ENCODE peak calls at places on chromosomes 13 and 19, in nine cellular contexts. K is adrenal gland, W is AG09309, O is heart left ventricle, L is PC-3, U is fibroblast of villous mesenchyme, Y is choroid plexus epithelial cell, A is epithelial cell of esophagus, T is neural progenitor cell. Z is an unnamed sample.

GRCh38 chr13:45592758-45593157 is 22.8 kb downstream of the ERICH6B start:
- DNase-seq in K (no peak), W (no peak), O (no peak), L (no peak), U (no peak), Y (no peak), A (no peak), T (no peak), Z (no peak)

GRCh38 chr19:48874309-48875135 is 2.3 kb downstream of the PPP1R15A start:
- DNase-seq in K (no peak), W (no peak), O (no peak), L (peak), U (peak), Y (peak), A (peak), T (peak), Z (no peak)

GRCh38 chr13:103194871-103195270 is 128.7 kb upstream of the SLC10A2 start:
- DNase-seq in K (no peak), W (no peak), O (no peak), L (peak), U (no peak), Y (no peak), A (no peak), T (no peak), Z (no peak)

GRCh38 chr13:79548886-79549285 is 67.9 kb downstream of the NDFIP2 start:
- DNase-seq in K (no peak), W (no peak), O (no peak), L (peak), U (peak), Y (peak), A (peak), T (no peak), Z (no peak)

GRCh38 chr13:41458939-41459753 is 1.8 kb downstream of the RGCC start:
- DNase-seq in K (no peak), W (peak), O (peak), L (peak), U (peak), Y (peak), A (peak), T (peak), Z (no peak)

GRCh38 chr19:3699071-3699740 is 1.1 kb downstream of the PIP5K1C start:
- DNase-seq in K (peak), W (no peak), O (peak), L (peak), U (peak), Y (peak), A (peak), T (peak), Z (no peak)

GRCh38 chr19:48344892-48345291 is 18.8 kb downstream of the TMEM143 start:
- DNase-seq in K (no peak), W (no peak), O (no peak), L (no peak), U (no peak), Y (no peak), A (no peak), T (no peak), Z (no peak)

GRCh38 chr19:11881151-11881800 is 6.3 kb upstream of the ZNF69 start:
- DNase-seq in K (peak), W (no peak), O (peak), L (peak), U (peak), Y (peak), A (peak), T (peak), Z (no peak)

GRCh38 chr13:29844441-29844840 is 6.0 kb downstream of the UBL3 start:
- DNase-seq in K (no peak), W (no peak), O (no peak), L (no peak), U (no peak), Y (peak), A (no peak), T (no peak), Z (no peak)

GRCh38 chr19:47266401-47266885 is 8.2 kb upstream of the INAFM1 start:
- DNase-seq in K (peak), W (no peak), O (no peak), L (no peak), U (no peak), Y (no peak), A (no peak), T (no peak), Z (no peak)

GRCh38 chr13:89153941-89154340 is 1482.8 kb downstream of the SLITRK5 start:
- DNase-seq in K (no peak), W (no peak), O (no peak), L (peak), U (no peak), Y (no peak), A (no peak), T (no peak), Z (no peak)

GRCh38 chr19:33621811-33622504 is at the start of gene CHST8:
- DNase-seq in K (peak), W (no peak), O (peak), L (no peak), U (peak), Y (peak), A (peak), T (peak), Z (no peak)
- H3K4me3 ChIP-seq in K (no peak), W (no peak), O (peak), L (no peak), U (peak), Y (no peak), A (no peak), T (peak), Z (peak)

DNA sequence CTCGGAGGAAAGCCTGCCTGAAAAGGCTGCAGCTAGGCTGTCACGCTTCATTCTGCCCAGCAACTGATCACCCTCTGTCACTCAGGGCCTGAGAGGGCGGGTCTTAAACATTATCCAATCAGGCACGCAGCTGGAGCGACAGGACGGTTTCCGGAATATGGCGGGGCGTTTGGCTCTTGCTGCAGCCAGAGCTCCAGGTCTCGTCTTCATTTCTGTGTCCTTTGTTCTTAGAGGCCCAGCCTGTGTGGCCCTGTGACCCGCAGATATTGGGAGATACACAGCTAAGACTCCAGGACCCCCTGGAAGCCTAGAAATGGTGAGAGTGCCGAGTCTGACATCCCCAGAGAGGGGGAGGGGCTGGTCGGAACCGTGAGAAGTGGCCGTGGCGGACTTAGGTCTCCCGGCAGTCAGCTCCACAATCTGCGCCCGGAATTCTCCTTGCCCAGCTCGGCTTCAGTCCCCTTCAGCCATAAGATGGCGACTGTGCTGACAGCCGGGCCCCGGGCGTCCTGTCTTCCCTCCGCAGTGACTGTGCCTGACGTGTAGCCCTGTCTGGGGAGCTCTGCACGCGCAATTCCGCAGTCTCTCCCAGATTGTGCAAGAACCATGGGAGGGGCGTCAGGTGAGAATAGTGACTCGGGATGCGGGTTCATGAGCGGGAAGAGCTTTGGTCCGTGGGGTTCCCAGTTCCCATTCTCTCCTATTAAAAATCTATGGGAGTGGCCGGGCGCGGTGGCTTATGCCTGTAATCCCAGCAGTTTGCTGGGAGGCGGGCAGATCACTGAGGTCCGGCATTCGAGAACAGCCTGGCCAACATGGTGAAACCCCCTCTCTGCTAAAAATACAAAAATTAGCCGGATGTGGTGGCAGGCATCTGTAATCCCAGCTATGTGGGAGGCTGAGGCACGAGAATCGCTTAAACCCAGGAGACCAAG is at the start of gene ZNF429:
- DNase-seq in K (peak), W (peak), O (peak), L (peak), U (peak), Y (peak), A (peak), T (peak), Z (peak)
- TF ChIP-seq CTCF in K (no peak), W (no peak), O (no peak), L (no peak), U (peak), Y (peak), A (no peak), T (no peak), Z (no peak)

DNA sequence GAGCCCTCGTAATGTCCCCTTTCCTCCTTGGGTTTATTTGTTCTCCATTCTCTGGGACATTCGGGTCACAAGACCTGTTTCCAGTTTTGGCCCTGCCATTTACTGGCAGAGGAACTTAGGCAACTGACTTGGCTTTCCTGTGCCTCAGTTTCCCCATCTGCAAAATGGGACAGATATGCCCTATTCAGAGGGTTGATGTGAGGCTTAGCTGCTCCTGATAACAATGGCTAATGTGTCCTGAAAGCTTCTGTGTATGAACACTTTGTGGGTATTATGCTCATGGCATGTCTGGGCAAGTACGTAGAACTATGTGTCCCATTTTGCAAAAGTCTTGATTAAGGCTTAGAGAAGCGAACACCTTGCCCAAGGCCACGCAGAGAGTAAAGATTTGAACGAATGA is 1.0 kb downstream of the ZNF524 start:
- DNase-seq in K (no peak), W (no peak), O (no peak), L (no peak), U (no peak), Y (no peak), A (peak), T (no peak), Z (no peak)
- H3K4me3 ChIP-seq in K (no peak), W (peak), O (peak), L (peak), U (peak), Y (peak), A (peak), T (peak), Z (peak)

GRCh38 chr19:45082170-45082569 is 3.1 kb downstream of the GEMIN7 start:
- DNase-seq in K (no peak), W (no peak), O (no peak), L (no peak), U (no peak), Y (no peak), A (no peak), T (no peak), Z (no peak)

GRCh38 chr19:45078390-45079062 is 534 bp upstream of the GEMIN7 start:
- DNase-seq in K (no peak), W (no peak), O (no peak), L (no peak), U (no peak), Y (no peak), A (no peak), T (no peak), Z (no peak)

GRCh38 chr19:45076851-45077730 is 813 bp upstream of the ZNF296 start:
- DNase-seq in K (no peak), W (no peak), O (no peak), L (no peak), U (no peak), Y (no peak), A (no peak), T (no peak), Z (no peak)

GRCh38 chr19:45079911-45080469 is 930 bp downstream of the GEMIN7 start:
- DNase-seq in K (no peak), W (no peak), O (no peak), L (no peak), U (no peak), Y (no peak), A (no peak), T (peak), Z (no peak)

DNA sequence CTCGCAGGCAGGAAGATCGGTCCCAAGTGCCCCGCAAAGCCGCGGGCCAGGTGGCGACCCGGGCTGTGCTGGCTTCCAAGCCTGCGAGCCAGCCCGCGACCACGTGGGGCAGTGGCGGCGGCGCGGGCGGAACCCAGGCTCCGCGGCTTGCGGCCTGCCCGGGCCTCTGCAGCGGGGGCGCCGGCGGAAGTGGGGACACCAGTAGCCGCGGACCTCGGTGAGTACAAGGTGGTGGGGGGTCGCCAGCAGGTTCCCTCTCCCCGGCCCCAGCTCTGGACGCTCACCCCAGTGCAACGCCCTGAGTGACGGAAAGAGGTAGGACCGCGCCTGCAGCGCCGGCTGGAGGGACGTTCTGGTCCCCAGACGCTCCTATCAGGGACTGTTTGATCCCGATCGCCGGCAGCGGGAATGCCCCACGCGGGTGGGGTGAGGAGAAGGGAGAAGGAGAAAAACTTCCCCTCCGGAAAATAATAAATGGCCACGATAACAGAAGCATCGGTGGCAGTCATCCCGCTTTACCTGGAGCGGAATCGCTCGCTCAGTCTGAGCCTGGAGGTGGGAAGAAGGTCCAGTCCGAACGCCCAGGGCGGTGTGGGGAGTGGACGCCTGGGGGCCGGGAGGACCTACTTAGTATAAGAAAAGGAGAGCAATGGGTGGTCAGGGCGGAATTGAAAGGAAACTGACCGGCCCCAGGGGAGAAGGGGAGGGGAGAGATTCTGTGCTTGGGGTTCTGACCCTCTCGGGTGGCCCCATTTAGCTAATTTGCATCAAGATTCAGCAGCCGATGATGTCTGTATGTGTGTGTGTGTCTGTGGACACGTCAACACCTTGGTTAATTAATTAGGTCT is at the start of gene GEMIN7:
- DNase-seq in K (peak), W (no peak), O (peak), L (peak), U (peak), Y (peak), A (peak), T (peak), Z (no peak)
- TF ChIP-seq CTCF in K (no peak), W (no peak), O (no peak), L (no peak), U (no peak), Y (peak), A (no peak), T (peak), Z (no peak)

GRCh38 chr19:38919837-38920528 is 8.0 kb upstream of the CCER2 start:
- DNase-seq in K (no peak), W (no peak), O (no peak), L (no peak), U (no peak), Y (no peak), A (no peak), T (no peak), Z (no peak)
- H3K4me3 ChIP-seq in K (no peak), W (no peak), O (no peak), L (no peak), U (no peak), Y (no peak), A (no peak), T (no peak), Z (no peak)

DNA sequence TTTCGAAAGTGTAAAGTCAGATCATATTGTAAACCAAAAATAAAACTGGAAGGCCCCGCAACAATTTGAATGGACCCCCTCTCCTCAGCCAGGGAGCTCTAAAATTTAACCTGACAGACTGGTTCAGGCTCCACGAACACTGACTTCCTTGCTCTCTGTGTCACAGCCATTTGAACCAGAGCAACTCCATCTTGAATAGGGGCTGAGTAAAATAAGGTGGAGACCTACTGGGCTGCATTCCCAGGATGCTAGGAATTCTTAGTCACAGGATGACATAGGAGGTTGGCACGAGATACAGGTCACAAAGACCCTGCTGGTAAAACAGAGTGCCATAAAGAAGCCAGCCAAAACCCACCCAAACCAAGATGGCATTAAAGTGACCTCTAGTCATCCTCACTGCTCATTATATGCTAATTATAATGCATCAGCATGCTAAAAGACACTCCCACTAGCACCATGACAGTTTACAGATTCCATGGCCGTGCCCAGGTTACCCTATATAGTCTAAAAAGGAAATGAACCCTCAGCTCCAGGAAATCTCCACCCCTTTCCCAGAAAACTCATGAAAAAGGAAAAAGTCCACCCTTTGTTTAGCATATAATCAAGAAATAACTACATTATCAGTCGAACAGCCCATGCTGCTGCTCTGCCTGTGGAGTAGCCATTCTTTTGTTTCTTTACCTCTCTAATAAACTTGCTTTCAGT is 43.1 kb downstream of the RFXAP start:
- DNase-seq in K (no peak), W (no peak), O (no peak), L (peak), U (no peak), Y (no peak), A (peak), T (no peak), Z (no peak)
- TF ChIP-seq CTCF in K (no peak), W (no peak), O (no peak), L (no peak), U (no peak), Y (no peak), A (no peak), T (no peak), Z (no peak)

GRCh38 chr13:44274838-44275237 is 98.8 kb upstream of the SERP2 start:
- DNase-seq in K (no peak), W (no peak), O (no peak), L (no peak), U (peak), Y (no peak), A (no peak), T (no peak), Z (no peak)
- H3K4me3 ChIP-seq in K (no peak), W (no peak), O (peak), L (peak), U (no peak), Y (no peak), A (no peak), T (no peak), Z (no peak)

Z was measured in AG04449.